ENCODE peak calls at places on chromosomes 2 and 18, in nine cellular contexts. S is ELF-1; X is GF-D8; Y is HL-60; Z is stimulated activated CD8-positive, alpha-beta memory T cell treated with anti-CD3 and anti-CD28 coated beads, Interleukin-4, amount 100 ng/mL, for 1 hour; W is HCEC 1CT; H is activated CD4-positive, CD25-positive, alpha-beta regulatory T cell treated with anti-CD3 and anti-CD28 coated beads, Interleukin-2, amount 50 U/mL, for 72 hours; M is trophoblast cell; L is progenitor cell of endocrine pancreas. R is an unnamed sample.

GRCh38 chr2:128526455-128526976 is 207.8 kb upstream of the HS6ST1 start:
- DNase-seq in L (no peak), M (peak), H (no peak), W (no peak), Y (no peak), S (peak), Z (no peak), X (no peak), R (no peak)

GRCh38 chr2:164073758-164074094 is 337.9 kb upstream of the FIGN start:
- DNase-seq in H (no peak), W (no peak), Z (no peak), M (no peak), L (no peak), S (no peak), Y (no peak), X (no peak), R (no peak)

GRCh38 chr2:37683926-37684780 is 12.7 kb upstream of the CDC42EP3 start:
- DNase-seq in Y (no peak), S (no peak), X (no peak), Z (no peak), L (no peak), H (no peak), W (peak), M (no peak), R (no peak)

GRCh38 chr18:8367217-8367988 is 241.8 kb upstream of the RAB12 start:
- DNase-seq in S (peak), Y (peak), L (peak), X (no peak), M (peak), Z (no peak), W (no peak), H (no peak), R (no peak)

GRCh38 chr2:59529738-59530137 is 1023.7 kb downstream of the BCL11A start:
- DNase-seq in L (no peak), S (no peak), W (no peak), X (no peak), Z (no peak), Y (no peak), M (no peak), H (no peak), R (no peak)

GRCh38 chr2:165274698-165275097 is 35.5 kb downstream of the SCN2A start:
- DNase-seq in M (no peak), H (no peak), W (peak), L (no peak), S (no peak), Z (no peak), X (no peak), Y (no peak), R (no peak)

GRCh38 chr2:178846458-178846802 is 39.2 kb upstream of the TTN start:
- DNase-seq in H (no peak), M (peak), W (peak), L (no peak), Z (no peak), X (no peak), Y (no peak), S (no peak), R (no peak)

GRCh38 chr2:53104263-53104662 is 663.3 kb upstream of the CHAC2 start:
- DNase-seq in W (peak), X (no peak), Z (no peak), Y (no peak), H (no peak), S (no peak), M (no peak), L (no peak), R (no peak)

GRCh38 chr2:109405833-109406232 is 207.9 kb downstream of the SEPTIN10 start:
- DNase-seq in M (no peak), X (no peak), Y (no peak), S (no peak), H (no peak), Z (no peak), L (no peak), W (no peak), R (no peak)

GRCh38 chr2:127541849-127542630 is 6.6 kb downstream of the MYO7B start:
- DNase-seq in X (no peak), H (no peak), M (no peak), W (no peak), L (no peak), Z (no peak), S (no peak), Y (no peak), R (no peak)

GRCh38 chr2:147844691-147845607 is at the start of gene ACVR2A:
- DNase-seq in W (peak), M (peak), H (peak), S (peak), X (no peak), Z (no peak), L (peak), Y (peak), R (peak)

GRCh38 chr18:32771169-32771751 is 1.6 kb downstream of the KLHL14 start:
- DNase-seq in Y (no peak), S (peak), W (no peak), H (no peak), L (peak), X (no peak), Z (no peak), M (no peak), R (no peak)

GRCh38 chr2:204776781-204777559 is 231.7 kb downstream of the PARD3B start:
- DNase-seq in S (no peak), Y (no peak), Z (no peak), M (no peak), H (no peak), X (no peak), W (peak), L (no peak), R (no peak)

GRCh38 chr2:239292956-239293355 is 107.9 kb downstream of the HDAC4 start:
- DNase-seq in Y (no peak), Z (no peak), M (no peak), L (no peak), S (no peak), X (no peak), W (no peak), H (no peak), R (no peak)

GRCh38 chr2:113842919-113843736 is 46.8 kb upstream of the ACTR3 start:
- DNase-seq in Z (no peak), S (no peak), L (no peak), X (no peak), Y (no peak), M (peak), H (no peak), W (no peak), R (no peak)

GRCh38 chr2:220071716-220072115 is 444.3 kb downstream of the SLC4A3 start:
- DNase-seq in W (no peak), X (no peak), M (no peak), L (no peak), H (no peak), Z (no peak), S (no peak), Y (no peak), R (no peak)

GRCh38 chr18:62505669-62506494 is 16.9 kb upstream of the ZCCHC2 start:
- DNase-seq in Y (no peak), X (no peak), S (no peak), L (no peak), W (no peak), Z (no peak), H (peak), M (no peak), R (no peak)